ENCODE peak calls at places on chromosomes 13 and 19, in eight cellular contexts. K, J, C, Y, D, A, S and I are unnamed samples.

GRCh38 chr13:24680258-24680920 is at the start of gene ATP12A:
- DNase-seq in Y (no peak), C (no peak), S (no peak), K (peak; percentile 78), A (no peak), J (no peak), D (no peak), I (peak; percentile 43)

GRCh38 chr13:21936674-21937073 is 265.8 kb downstream of the FGF9 start:
- DNase-seq in Y (no peak), D (no peak), A (no peak), J (no peak), C (no peak), S (no peak), K (no peak), I (no peak)

GRCh38 chr13:38180100-38180499 is 169.6 kb upstream of the UFM1 start:
- DNase-seq in S (no peak), J (no peak), Y (no peak), A (peak; percentile 87), D (no peak), C (peak; percentile 15), K (no peak), I (no peak)

GRCh38 chr19:41741244-41741554 is 14.1 kb upstream of the CEACAM6 start:
- DNase-seq in J (no peak), K (no peak), A (no peak), C (no peak), S (no peak), Y (no peak), D (no peak), I (no peak)

GRCh38 chr13:113073942-113074341 is 31.6 kb upstream of the F7 start:
- DNase-seq in K (no peak), Y (no peak), D (no peak), J (no peak), C (no peak), A (no peak), S (no peak), I (no peak)

GRCh38 chr19:4791183-4792018 is at the start of gene FEM1A:
- DNase-seq in Y (peak; percentile 100), J (peak; percentile 100), C (peak; percentile 100), D (peak; percentile 100), K (peak; percentile 99), S (peak; percentile 100), A (peak; percentile 100), I (peak; percentile 95)

GRCh38 chr13:42883142-42883541 is 101.8 kb downstream of the FAM216B start:
- DNase-seq in Y (no peak), S (no peak), J (no peak), K (no peak), C (peak; percentile 16), A (peak; percentile 35), D (no peak), I (no peak)

GRCh38 chr13:47326061-47326460 is 429.2 kb upstream of the HTR2A start:
- DNase-seq in A (peak; percentile 72), C (no peak), D (no peak), J (no peak), Y (no peak), S (no peak), K (no peak), I (no peak)

GRCh38 chr19:12969292-12969988 is at the start of gene DAND5:
- DNase-seq in S (no peak), K (no peak), J (peak; percentile 63), A (no peak), C (no peak), Y (no peak), D (peak; percentile 43), I (no peak)

GRCh38 chr13:49457221-49457620 is 13.1 kb downstream of the SETDB2 start:
- DNase-seq in C (no peak), A (peak; percentile 67), J (no peak), Y (no peak), D (no peak), K (no peak), S (no peak), I (no peak)

GRCh38 chr19:52066258-52066866 is 17.7 kb upstream of the ZNF432 start:
- DNase-seq in Y (no peak), A (no peak), D (no peak), J (no peak), S (no peak), K (no peak), C (no peak), I (no peak)

GRCh38 chr13:80086304-80086721 is 254.6 kb downstream of the SPRY2 start:
- DNase-seq in C (peak; percentile 36), K (no peak), A (no peak), Y (no peak), S (no peak), J (no peak), D (no peak), I (no peak)